ENCODE peak calls at places on chromosomes 12 and 14, in eight cellular contexts. One of them, this sample, is unnamed.

GRCh38 chr14:43894534-43894933 is 612.5 kb downstream of the FSCB start:
- DNase-seq in pancreas: no peak
- DNase-seq in mammary epithelial cell: no peak
- DNase-seq in DND-41: no peak
- DNase-seq in left lung: no peak
- DNase-seq in iPS DF 6.9: peak; percentile 55
- DNase-seq in breast epithelium: no peak
- DNase-seq in aorta: no peak
- DNase-seq in this sample: no peak

GRCh38 chr12:83945871-83946270 is 966.7 kb downstream of the SLC6A15 start:
- DNase-seq in DND-41: no peak
- DNase-seq in mammary epithelial cell: peak; percentile 48
- DNase-seq in breast epithelium: no peak
- DNase-seq in pancreas: no peak
- DNase-seq in left lung: no peak
- DNase-seq in iPS DF 6.9: no peak
- DNase-seq in aorta: no peak
- DNase-seq in this sample: no peak

GRCh38 chr12:10957741-10958140 is 18.7 kb upstream of the TAS2R14 start:
- DNase-seq in left lung: no peak
- DNase-seq in iPS DF 6.9: no peak
- DNase-seq in DND-41: no peak
- DNase-seq in pancreas: no peak
- DNase-seq in breast epithelium: no peak
- DNase-seq in mammary epithelial cell: peak; percentile 57
- DNase-seq in aorta: no peak
- DNase-seq in this sample: no peak

GRCh38 chr12:14828896-14829295 is 14.4 kb downstream of the ART4 start:
- DNase-seq in mammary epithelial cell: no peak
- DNase-seq in iPS DF 6.9: no peak
- DNase-seq in DND-41: no peak
- DNase-seq in aorta: no peak
- DNase-seq in breast epithelium: no peak
- DNase-seq in pancreas: no peak
- DNase-seq in left lung: no peak
- DNase-seq in this sample: no peak

GRCh38 chr14:70887207-70888150 is 19.8 kb upstream of the PCNX1 start:
- DNase-seq in aorta: no peak
- DNase-seq in breast epithelium: no peak
- DNase-seq in left lung: no peak
- DNase-seq in iPS DF 6.9: no peak
- DNase-seq in mammary epithelial cell: peak; percentile 54
- DNase-seq in pancreas: no peak
- DNase-seq in DND-41: no peak
- DNase-seq in this sample: no peak

GRCh38 chr12:92949466-92949865 is 20.4 kb upstream of the EEA1 start:
- DNase-seq in mammary epithelial cell: no peak
- DNase-seq in DND-41: no peak
- DNase-seq in iPS DF 6.9: no peak
- DNase-seq in left lung: no peak
- DNase-seq in aorta: no peak
- DNase-seq in pancreas: no peak
- DNase-seq in breast epithelium: no peak
- DNase-seq in this sample: no peak

GRCh38 chr12:127628655-127629054 is 638.3 kb upstream of the TMEM132C start:
- DNase-seq in left lung: no peak
- DNase-seq in mammary epithelial cell: no peak
- DNase-seq in breast epithelium: no peak
- DNase-seq in iPS DF 6.9: no peak
- DNase-seq in DND-41: no peak
- DNase-seq in aorta: no peak
- DNase-seq in pancreas: no peak
- DNase-seq in this sample: no peak

GRCh38 chr12:53862831-53863230 is 75.8 kb upstream of the HOXC13 start:
- DNase-seq in breast epithelium: no peak
- DNase-seq in mammary epithelial cell: peak; percentile 69
- DNase-seq in pancreas: no peak
- DNase-seq in left lung: no peak
- DNase-seq in aorta: no peak
- DNase-seq in iPS DF 6.9: no peak
- DNase-seq in DND-41: no peak
- DNase-seq in this sample: no peak

GRCh38 chr12:51994959-51995358 is 11.8 kb upstream of the TAMALIN start:
- DNase-seq in pancreas: no peak
- DNase-seq in breast epithelium: no peak
- DNase-seq in aorta: no peak
- DNase-seq in left lung: no peak
- DNase-seq in mammary epithelial cell: no peak
- DNase-seq in DND-41: no peak
- DNase-seq in iPS DF 6.9: no peak
- DNase-seq in this sample: no peak

GRCh38 chr12:2963760-2964292 is 4.6 kb downstream of the TEAD4 start:
- DNase-seq in mammary epithelial cell: no peak
- DNase-seq in iPS DF 6.9: no peak
- DNase-seq in pancreas: no peak
- DNase-seq in DND-41: no peak
- DNase-seq in aorta: peak; percentile 80
- DNase-seq in left lung: no peak
- DNase-seq in breast epithelium: no peak
- DNase-seq in this sample: no peak

GRCh38 chr12:6451348-6452244 is at the start of gene TAPBPL:
- DNase-seq in pancreas: peak; percentile 81
- DNase-seq in DND-41: peak; percentile 90
- DNase-seq in left lung: peak; percentile 87
- DNase-seq in aorta: peak; percentile 90
- DNase-seq in iPS DF 6.9: no peak
- DNase-seq in mammary epithelial cell: peak; percentile 71
- DNase-seq in breast epithelium: peak; percentile 77
- DNase-seq in this sample: no peak

GRCh38 chr12:7143564-7143963 is 13.4 kb downstream of the CLSTN3 start:
- DNase-seq in DND-41: no peak
- DNase-seq in mammary epithelial cell: no peak
- DNase-seq in iPS DF 6.9: no peak
- DNase-seq in left lung: no peak
- DNase-seq in pancreas: no peak
- DNase-seq in breast epithelium: peak; percentile 7
- DNase-seq in aorta: no peak
- DNase-seq in this sample: no peak

GRCh38 chr14:74296037-74296467 is 6.7 kb downstream of the ABCD4 start:
- DNase-seq in breast epithelium: no peak
- DNase-seq in pancreas: no peak
- DNase-seq in iPS DF 6.9: no peak
- DNase-seq in mammary epithelial cell: no peak
- DNase-seq in aorta: peak; percentile 61
- DNase-seq in left lung: no peak
- DNase-seq in DND-41: no peak
- DNase-seq in this sample: no peak
- H3K36me3 ChIP-seq in breast epithelium: no peaks in the 10 kb centered on the region
- H3K36me3 ChIP-seq in pancreas: peaks cover 16% of the 10 kb centered on the region
- H3K36me3 ChIP-seq in iPS DF 6.9: peaks cover 27% of the 10 kb centered on the region
- H3K36me3 ChIP-seq in mammary epithelial cell: peaks cover 6% of the 10 kb centered on the region
- H3K36me3 ChIP-seq in aorta: peaks cover 12% of the 10 kb centered on the region
- H3K36me3 ChIP-seq in left lung: peaks cover 77% of the 10 kb centered on the region
- H3K36me3 ChIP-seq in DND-41: peaks cover 80% of the 10 kb centered on the region
- H3K36me3 ChIP-seq in this sample: peaks cover 89% of the 10 kb centered on the region

DNA sequence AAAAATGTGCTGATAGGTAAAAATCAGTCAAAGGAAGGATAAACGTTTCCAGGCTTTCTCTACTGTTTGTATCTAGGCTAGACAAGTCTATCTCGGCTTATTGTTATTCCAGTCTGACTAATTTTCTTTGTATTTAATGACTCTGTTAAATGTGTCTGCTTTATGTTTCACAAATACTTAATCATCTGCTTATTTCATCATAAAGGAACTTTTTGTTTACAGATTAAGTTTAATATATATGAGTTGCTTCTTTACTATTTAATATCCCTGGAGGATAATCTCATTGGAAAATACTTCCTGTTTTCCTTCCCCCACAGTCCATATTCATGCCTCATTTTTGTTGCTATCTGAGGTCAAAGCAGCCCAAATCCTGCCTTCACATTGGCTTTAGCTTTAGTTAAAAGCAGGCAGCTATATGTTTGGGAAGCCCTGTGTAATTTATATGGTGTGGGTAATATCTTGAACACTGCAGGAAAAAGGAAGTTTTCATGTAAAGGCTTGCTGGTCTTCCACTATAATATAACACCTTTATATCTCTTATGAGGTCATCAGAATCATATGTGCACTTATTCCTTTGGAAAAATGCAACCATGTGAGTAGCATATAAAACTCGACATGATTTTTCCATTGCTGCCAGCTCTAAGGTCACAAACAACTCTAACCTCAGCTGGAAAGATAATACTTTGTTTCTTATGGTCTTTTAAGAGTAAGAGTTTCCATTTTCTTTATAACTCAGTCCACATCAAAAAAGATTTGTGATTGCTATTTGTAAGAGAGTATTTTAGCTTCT is 76.8 kb downstream of the ALX1 start:
- DNase-seq in breast epithelium: no peak
- DNase-seq in iPS DF 6.9: no peak
- DNase-seq in DND-41: no peak
- DNase-seq in pancreas: no peak
- DNase-seq in aorta: no peak
- DNase-seq in mammary epithelial cell: no peak
- DNase-seq in left lung: no peak
- DNase-seq in this sample: no peak
- H3K36me3 ChIP-seq in breast epithelium: no peaks in the 10 kb centered on the region
- H3K36me3 ChIP-seq in iPS DF 6.9: no peaks in the 10 kb centered on the region
- H3K36me3 ChIP-seq in DND-41: no peaks in the 10 kb centered on the region
- H3K36me3 ChIP-seq in pancreas: no peaks in the 10 kb centered on the region
- H3K36me3 ChIP-seq in aorta: no peaks in the 10 kb centered on the region
- H3K36me3 ChIP-seq in mammary epithelial cell: no peaks in the 10 kb centered on the region
- H3K36me3 ChIP-seq in left lung: no peaks in the 10 kb centered on the region
- H3K36me3 ChIP-seq in this sample: no peaks in the 10 kb centered on the region

GRCh38 chr14:96626121-96626768 is 124.1 kb downstream of the PAPOLA start:
- DNase-seq in mammary epithelial cell: no peak
- DNase-seq in iPS DF 6.9: no peak
- DNase-seq in left lung: no peak
- DNase-seq in DND-41: no peak
- DNase-seq in aorta: peak; percentile 53
- DNase-seq in breast epithelium: peak; percentile 30
- DNase-seq in pancreas: no peak
- DNase-seq in this sample: no peak

GRCh38 chr14:96626916-96627315 is 124.7 kb downstream of the PAPOLA start:
- DNase-seq in mammary epithelial cell: no peak
- DNase-seq in DND-41: no peak
- DNase-seq in iPS DF 6.9: no peak
- DNase-seq in pancreas: no peak
- DNase-seq in breast epithelium: no peak
- DNase-seq in left lung: no peak
- DNase-seq in aorta: peak; percentile 28
- DNase-seq in this sample: no peak

GRCh38 chr14:96624661-96625435 is 122.7 kb downstream of the PAPOLA start:
- DNase-seq in DND-41: no peak
- DNase-seq in aorta: peak; percentile 72
- DNase-seq in left lung: no peak
- DNase-seq in mammary epithelial cell: no peak
- DNase-seq in pancreas: no peak
- DNase-seq in iPS DF 6.9: no peak
- DNase-seq in breast epithelium: no peak
- DNase-seq in this sample: no peak

GRCh38 chr14:96623676-96624484 is 121.7 kb downstream of the PAPOLA start:
- DNase-seq in iPS DF 6.9: no peak
- DNase-seq in DND-41: no peak
- DNase-seq in pancreas: no peak
- DNase-seq in aorta: peak; percentile 40
- DNase-seq in breast epithelium: peak; percentile 38
- DNase-seq in mammary epithelial cell: no peak
- DNase-seq in left lung: no peak
- DNase-seq in this sample: no peak

DNA sequence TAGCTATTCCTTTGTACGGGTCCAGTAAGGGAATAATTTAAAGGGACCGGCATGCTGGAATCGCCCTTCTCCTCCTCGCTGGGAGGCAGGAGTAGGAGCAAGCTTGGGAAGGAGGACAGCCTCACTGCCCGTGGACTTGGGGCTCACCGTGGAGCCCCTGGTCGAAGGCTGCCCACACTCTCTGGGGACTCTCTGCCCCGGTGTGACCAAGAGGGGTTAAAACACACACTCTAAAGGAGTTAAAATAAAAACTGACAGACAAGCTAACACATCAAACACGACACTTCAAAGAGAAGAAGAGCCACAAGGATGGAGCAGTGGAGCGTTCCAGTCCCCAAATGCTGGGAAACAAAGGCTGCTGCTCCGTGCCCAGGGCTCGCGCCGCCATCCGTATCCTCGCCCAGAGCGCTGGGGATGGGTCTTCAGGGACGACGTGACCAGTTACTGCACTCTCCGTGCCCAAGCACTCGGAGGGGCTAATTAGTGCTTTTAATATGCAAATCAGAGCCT is 123.3 kb downstream of the PAPOLA start:
- DNase-seq in iPS DF 6.9: no peak
- DNase-seq in left lung: no peak
- DNase-seq in DND-41: no peak
- DNase-seq in pancreas: no peak
- DNase-seq in aorta: no peak
- DNase-seq in mammary epithelial cell: no peak
- DNase-seq in breast epithelium: no peak
- DNase-seq in this sample: no peak
- H3K36me3 ChIP-seq in iPS DF 6.9: no peaks in the 10 kb centered on the region
- H3K36me3 ChIP-seq in left lung: no peaks in the 10 kb centered on the region
- H3K36me3 ChIP-seq in DND-41: no peaks in the 10 kb centered on the region
- H3K36me3 ChIP-seq in pancreas: no peaks in the 10 kb centered on the region
- H3K36me3 ChIP-seq in aorta: no peaks in the 10 kb centered on the region
- H3K36me3 ChIP-seq in mammary epithelial cell: no peaks in the 10 kb centered on the region
- H3K36me3 ChIP-seq in breast epithelium: no peaks in the 10 kb centered on the region
- H3K36me3 ChIP-seq in this sample: no peaks in the 10 kb centered on the region

DNA sequence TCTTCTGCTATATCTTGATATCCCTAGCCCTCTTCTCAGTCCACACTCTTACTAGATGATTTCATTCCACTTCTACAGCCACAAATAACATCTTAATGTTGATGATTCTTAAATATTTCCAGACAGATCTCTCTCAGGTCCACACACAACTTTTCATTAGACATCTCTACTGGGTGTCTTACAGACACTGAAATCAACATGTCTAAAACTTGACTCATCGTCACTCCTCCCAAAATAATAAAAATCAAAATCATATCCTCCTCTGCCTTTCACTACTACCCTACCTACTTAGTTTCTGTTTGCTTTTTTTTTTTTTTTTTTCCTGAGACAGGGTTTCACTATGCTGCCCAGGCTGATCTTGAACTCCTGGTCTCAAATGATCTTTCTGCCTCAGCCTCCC is 11.8 kb downstream of the PRDM4 start:
- DNase-seq in mammary epithelial cell: peak; percentile 64
- DNase-seq in pancreas: no peak
- DNase-seq in iPS DF 6.9: no peak
- DNase-seq in DND-41: no peak
- DNase-seq in breast epithelium: no peak
- DNase-seq in aorta: no peak
- DNase-seq in left lung: no peak
- DNase-seq in this sample: no peak
- H3K36me3 ChIP-seq in mammary epithelial cell: peaks cover 37% of the 10 kb centered on the region
- H3K36me3 ChIP-seq in pancreas: peaks cover 39% of the 10 kb centered on the region
- H3K36me3 ChIP-seq in iPS DF 6.9: peaks cover 17% of the 10 kb centered on the region
- H3K36me3 ChIP-seq in DND-41: peaks cover 92% of the 10 kb centered on the region
- H3K36me3 ChIP-seq in breast epithelium: peaks cover 12% of the 10 kb centered on the region
- H3K36me3 ChIP-seq in aorta: peaks cover 11% of the 10 kb centered on the region
- H3K36me3 ChIP-seq in left lung: peaks cover 95% of the 10 kb centered on the region
- H3K36me3 ChIP-seq in this sample: peaks cover 100% of the 10 kb centered on the region

This sample was measured in neuronal stem cell.